ENCODE peak calls at places on chromosomes 6 and 20, in eight cellular contexts. P is fibroblast of mammary gland, O is foreskin fibroblast, Q is neural crest cell, C is neuronal stem cell, V is EL, U is stomach, R is H1. Y is an unnamed sample.

GRCh38 chr6:143238306-143238705 is 177.6 kb downstream of the AIG1 start:
- DNase-seq in V (no peak), O (no peak), U (no peak), P (no peak), C (no peak), R (no peak), Q (no peak), Y (no peak)

GRCh38 chr6:72271531-72271930 is 350.3 kb upstream of the KCNQ5 start:
- DNase-seq in V (no peak), U (no peak), O (no peak), Q (no peak), P (no peak), C (no peak), R (no peak), Y (no peak)

GRCh38 chr20:57591289-57592229 is 28.7 kb downstream of the ZBP1 start:
- DNase-seq in U (no peak), P (no peak), V (no peak), Q (no peak), C (no peak), R (no peak), O (no peak), Y (no peak)

GRCh38 chr20:43537921-43538854 is 20.6 kb upstream of the SGK2 start:
- DNase-seq in U (peak), C (peak), R (no peak), P (peak), V (peak), O (peak), Q (peak), Y (peak)

GRCh38 chr20:41072099-41072798 is 43.6 kb downstream of the TOP1 start:
- DNase-seq in P (peak), R (no peak), Q (no peak), U (no peak), C (no peak), O (peak), V (peak), Y (peak)

GRCh38 chr20:24951536-24952047 is 2.5 kb downstream of the CST7 start:
- DNase-seq in U (peak), C (no peak), V (no peak), O (no peak), P (no peak), Q (no peak), R (no peak), Y (no peak)

GRCh38 chr20:61449916-61450315 is 197.9 kb downstream of the CDH4 start:
- DNase-seq in U (no peak), V (peak), Q (no peak), C (no peak), O (no peak), R (no peak), P (peak), Y (no peak)

GRCh38 chr20:58481541-58482021 is 33.6 kb downstream of the APCDD1L start:
- DNase-seq in C (peak), U (peak), V (peak), O (peak), P (peak), Q (peak), R (peak), Y (peak)

GRCh38 chr20:57713951-57714350 is 4.1 kb upstream of the PMEPA1 start:
- DNase-seq in O (no peak), V (no peak), U (no peak), C (no peak), R (no peak), Q (no peak), P (no peak), Y (no peak)

GRCh38 chr6:18270216-18270615 is 5.9 kb upstream of the DEK start:
- DNase-seq in C (no peak), P (no peak), R (no peak), U (no peak), Q (no peak), V (no peak), O (no peak), Y (no peak)

GRCh38 chr6:14709900-14710299 is 536.0 kb upstream of the JARID2 start:
- DNase-seq in O (no peak), C (no peak), Q (no peak), V (no peak), R (no peak), P (no peak), U (no peak), Y (no peak)

GRCh38 chr6:13267142-13267621 is 61.2 kb downstream of the TBC1D7 start:
- DNase-seq in C (no peak), P (peak), U (no peak), O (peak), Q (no peak), R (no peak), V (peak), Y (no peak)

GRCh38 chr20:62066983-62067433 is 1.3 kb upstream of the TAF4 start:
- DNase-seq in R (no peak), V (peak), C (no peak), P (no peak), O (no peak), Q (no peak), U (no peak), Y (no peak)

GRCh38 chr6:25637946-25638345 is 14.1 kb upstream of the SCGN start:
- DNase-seq in C (no peak), U (no peak), O (no peak), V (no peak), R (peak), Q (no peak), P (no peak), Y (no peak)

GRCh38 chr6:69732640-69733039 is 64.2 kb downstream of the LMBRD1 start:
- DNase-seq in R (no peak), C (no peak), O (peak), U (no peak), P (peak), Q (no peak), V (peak), Y (no peak)

GRCh38 chr6:116159782-116160524 is 34.0 kb upstream of the COL10A1 start:
- DNase-seq in P (peak), C (no peak), Q (no peak), R (no peak), V (peak), O (peak), U (no peak), Y (peak)

GRCh38 chr6:20554326-20554725 is 20.1 kb downstream of the CDKAL1 start:
- DNase-seq in P (peak), Q (no peak), C (no peak), O (no peak), U (no peak), R (no peak), V (no peak), Y (no peak)

GRCh38 chr6:4372866-4373265 is 237.5 kb upstream of the ECI2 start:
- DNase-seq in O (no peak), P (no peak), U (no peak), C (no peak), Q (no peak), V (peak), R (no peak), Y (no peak)

GRCh38 chr20:24952376-24953203 is 3.5 kb downstream of the CST7 start:
- DNase-seq in Q (no peak), P (no peak), O (no peak), V (no peak), C (no peak), R (no peak), U (peak), Y (no peak)

GRCh38 chr6:31042801-31043200 is 32.5 kb downstream of the MUC22 start:
- DNase-seq in U (peak), R (peak), C (no peak), Q (peak), P (peak), V (peak), O (peak), Y (no peak)

GRCh38 chr6:85403331-85404015 is 46.4 kb upstream of the NT5E start:
- DNase-seq in V (peak), R (no peak), P (peak), O (peak), U (no peak), Q (no peak), C (no peak), Y (peak)

GRCh38 chr6:124780621-124781020 is 181.6 kb upstream of the RNF217 start:
- DNase-seq in Q (no peak), C (no peak), V (no peak), U (no peak), P (peak), R (no peak), O (no peak), Y (no peak)

GRCh38 chr6:29451471-29452193 is 5.2 kb downstream of the OR11A1 start:
- DNase-seq in O (no peak), P (no peak), C (no peak), Q (no peak), R (no peak), U (no peak), V (peak), Y (no peak)